ENCODE peak calls at places on chromosome 12, in four cellular contexts. V, Q, G and O are unnamed samples.

GRCh38 chr12:19489168-19489567 is 49.9 kb downstream of the AEBP2 start:
- DNase-seq in Q (no peak), G (no peak), V (no peak), O (no peak)

GRCh38 chr12:58310828-58311273 is 369.5 kb downstream of the ATP23 start:
- DNase-seq in V (no peak), Q (no peak), G (peak), O (no peak)

GRCh38 chr12:121787063-121787774 is 6.3 kb downstream of the RHOF start:
- DNase-seq in V (no peak), Q (no peak), G (no peak), O (no peak)

GRCh38 chr12:65988596-65988995 is 142.0 kb downstream of the LLPH start:
- DNase-seq in Q (no peak), G (no peak), V (no peak), O (no peak)

GRCh38 chr12:110744176-110744575 is 1.5 kb upstream of the PPP1CC start:
- DNase-seq in G (no peak), V (peak), Q (no peak), O (peak)

GRCh38 chr12:79688376-79689040 is 2.3 kb downstream of the PAWR start:
- DNase-seq in V (no peak), Q (peak), G (no peak), O (no peak)

GRCh38 chr12:60257063-60257462 is 661.2 kb downstream of the SLC16A7 start:
- DNase-seq in V (no peak), Q (no peak), G (no peak), O (no peak)

GRCh38 chr12:71045781-71046180 is 112.0 kb downstream of the TSPAN8 start:
- DNase-seq in V (no peak), Q (no peak), G (peak), O (no peak)

GRCh38 chr12:98470469-98471082 is 44.8 kb upstream of the TMPO start:
- DNase-seq in V (no peak), G (no peak), Q (no peak), O (no peak)

GRCh38 chr12:23552417-23552816 is 397.1 kb downstream of the SOX5 start:
- DNase-seq in Q (no peak), V (no peak), G (no peak), O (no peak)

GRCh38 chr12:68319988-68320623 is 12.1 kb downstream of the MDM1 start:
- DNase-seq in Q (no peak), G (no peak), V (no peak), O (peak)

GRCh38 chr12:46246021-46246700 is 22.7 kb downstream of the SLC38A1 start:
- DNase-seq in V (no peak), Q (no peak), G (no peak), O (no peak)